ENCODE peak calls at places on chromosomes 7 and 10, in five cellular contexts. One of them, this sample, is unnamed. For H3K9me3, the result is how much of the 10 kb centered on the place peaks cover.

GRCh38 chr10:109931153-109931552 is 7.8 kb upstream of the XPNPEP1 start:
- DNase-seq in A549: no peak
- DNase-seq in CD4-positive, CD25-positive, alpha-beta regulatory T cell: no peak
- DNase-seq in testis: no peak
- DNase-seq in breast epithelium: no peak
- DNase-seq in this sample: no peak

GRCh38 chr10:112269266-112269665 is 13.9 kb upstream of the TECTB start:
- DNase-seq in CD4-positive, CD25-positive, alpha-beta regulatory T cell: no peak
- DNase-seq in breast epithelium: no peak
- DNase-seq in testis: no peak
- DNase-seq in A549: no peak
- DNase-seq in this sample: no peak

GRCh38 chr7:51304729-51305128 is 11.9 kb downstream of the COBL start:
- DNase-seq in breast epithelium: no peak
- DNase-seq in CD4-positive, CD25-positive, alpha-beta regulatory T cell: no peak
- DNase-seq in A549: no peak
- DNase-seq in testis: no peak
- DNase-seq in this sample: no peak

GRCh38 chr7:129779602-129780256 is 168.2 kb downstream of the NRF1 start:
- DNase-seq in A549: no peak
- DNase-seq in breast epithelium: peak
- DNase-seq in testis: no peak
- DNase-seq in CD4-positive, CD25-positive, alpha-beta regulatory T cell: no peak
- DNase-seq in this sample: no peak

GRCh38 chr10:131475803-131476202 is 164.3 kb upstream of the TCERG1L start:
- DNase-seq in testis: no peak
- DNase-seq in CD4-positive, CD25-positive, alpha-beta regulatory T cell: no peak
- DNase-seq in A549: no peak
- DNase-seq in breast epithelium: no peak
- DNase-seq in this sample: no peak

GRCh38 chr10:86966008-86966654 is 2.2 kb upstream of the ADIRF start:
- DNase-seq in testis: no peak
- DNase-seq in A549: no peak
- DNase-seq in CD4-positive, CD25-positive, alpha-beta regulatory T cell: no peak
- DNase-seq in breast epithelium: no peak
- DNase-seq in this sample: no peak

GRCh38 chr10:1625079-1625478 is 112.2 kb downstream of the ADARB2 start:
- DNase-seq in testis: no peak
- DNase-seq in A549: no peak
- DNase-seq in breast epithelium: no peak
- DNase-seq in CD4-positive, CD25-positive, alpha-beta regulatory T cell: no peak
- DNase-seq in this sample: no peak

GRCh38 chr7:127769696-127770400 is 117.9 kb downstream of the SND1 start:
- DNase-seq in testis: no peak
- DNase-seq in breast epithelium: no peak
- DNase-seq in A549: no peak
- DNase-seq in CD4-positive, CD25-positive, alpha-beta regulatory T cell: no peak
- DNase-seq in this sample: no peak

GRCh38 chr7:33854951-33855350 is 50.4 kb upstream of the BMPER start:
- DNase-seq in testis: no peak
- DNase-seq in A549: no peak
- DNase-seq in CD4-positive, CD25-positive, alpha-beta regulatory T cell: no peak
- DNase-seq in breast epithelium: no peak
- DNase-seq in this sample: no peak

GRCh38 chr7:3087243-3087642 is 43.6 kb upstream of the CARD11 start:
- DNase-seq in A549: no peak
- DNase-seq in CD4-positive, CD25-positive, alpha-beta regulatory T cell: no peak
- DNase-seq in breast epithelium: no peak
- DNase-seq in testis: no peak
- DNase-seq in this sample: no peak

GRCh38 chr7:137097111-137097510 is 228.7 kb downstream of the CHRM2 start:
- DNase-seq in testis: no peak
- DNase-seq in CD4-positive, CD25-positive, alpha-beta regulatory T cell: no peak
- DNase-seq in breast epithelium: no peak
- DNase-seq in A549: no peak
- DNase-seq in this sample: no peak

GRCh38 chr10:24307696-24308476 is 98.9 kb downstream of the KIAA1217 start:
- DNase-seq in breast epithelium: no peak
- DNase-seq in A549: no peak
- DNase-seq in testis: no peak
- DNase-seq in CD4-positive, CD25-positive, alpha-beta regulatory T cell: no peak
- DNase-seq in this sample: no peak

GRCh38 chr10:112409755-112410154 is 35.8 kb downstream of the ACSL5 start:
- DNase-seq in breast epithelium: no peak
- DNase-seq in CD4-positive, CD25-positive, alpha-beta regulatory T cell: no peak
- DNase-seq in testis: no peak
- DNase-seq in A549: no peak
- DNase-seq in this sample: no peak

GRCh38 chr10:124657806-124658205 is 86.4 kb downstream of the FAM53B start:
- DNase-seq in A549: no peak
- DNase-seq in breast epithelium: no peak
- DNase-seq in testis: peak
- DNase-seq in CD4-positive, CD25-positive, alpha-beta regulatory T cell: no peak
- DNase-seq in this sample: peak

GRCh38 chr7:7653568-7654187 is 13.1 kb downstream of the UMAD1 start:
- DNase-seq in breast epithelium: no peak
- DNase-seq in CD4-positive, CD25-positive, alpha-beta regulatory T cell: no peak
- DNase-seq in testis: no peak
- DNase-seq in A549: peak
- DNase-seq in this sample: no peak

GRCh38 chr10:78211476-78212110 is 177.9 kb downstream of the RPS24 start:
- DNase-seq in A549: peak
- DNase-seq in testis: peak
- DNase-seq in CD4-positive, CD25-positive, alpha-beta regulatory T cell: no peak
- DNase-seq in breast epithelium: no peak
- DNase-seq in this sample: no peak

GRCh38 chr10:5252177-5253037 is 55.8 kb downstream of the AKR1C4 start:
- DNase-seq in breast epithelium: no peak
- DNase-seq in testis: no peak
- DNase-seq in CD4-positive, CD25-positive, alpha-beta regulatory T cell: no peak
- DNase-seq in A549: peak
- DNase-seq in this sample: no peak

GRCh38 chr7:108146070-108146842 is 16.1 kb upstream of the LAMB4 start:
- DNase-seq in breast epithelium: no peak
- DNase-seq in testis: peak
- DNase-seq in A549: peak
- DNase-seq in CD4-positive, CD25-positive, alpha-beta regulatory T cell: peak
- DNase-seq in this sample: peak

GRCh38 chr10:36446873-36447272 is 678.5 kb upstream of the ANKRD30A start:
- DNase-seq in breast epithelium: no peak
- DNase-seq in A549: no peak
- DNase-seq in testis: no peak
- DNase-seq in CD4-positive, CD25-positive, alpha-beta regulatory T cell: no peak
- DNase-seq in this sample: no peak

GRCh38 chr7:107318523-107319160 is 149.8 kb downstream of the HBP1 start:
- DNase-seq in A549: peak
- DNase-seq in breast epithelium: no peak
- DNase-seq in CD4-positive, CD25-positive, alpha-beta regulatory T cell: no peak
- DNase-seq in testis: no peak
- DNase-seq in this sample: no peak

GRCh38 chr10:83104616-83105015 is 1034.7 kb upstream of the GHITM start:
- DNase-seq in breast epithelium: no peak
- DNase-seq in CD4-positive, CD25-positive, alpha-beta regulatory T cell: no peak
- DNase-seq in testis: no peak
- DNase-seq in A549: no peak
- DNase-seq in this sample: no peak

DNA sequence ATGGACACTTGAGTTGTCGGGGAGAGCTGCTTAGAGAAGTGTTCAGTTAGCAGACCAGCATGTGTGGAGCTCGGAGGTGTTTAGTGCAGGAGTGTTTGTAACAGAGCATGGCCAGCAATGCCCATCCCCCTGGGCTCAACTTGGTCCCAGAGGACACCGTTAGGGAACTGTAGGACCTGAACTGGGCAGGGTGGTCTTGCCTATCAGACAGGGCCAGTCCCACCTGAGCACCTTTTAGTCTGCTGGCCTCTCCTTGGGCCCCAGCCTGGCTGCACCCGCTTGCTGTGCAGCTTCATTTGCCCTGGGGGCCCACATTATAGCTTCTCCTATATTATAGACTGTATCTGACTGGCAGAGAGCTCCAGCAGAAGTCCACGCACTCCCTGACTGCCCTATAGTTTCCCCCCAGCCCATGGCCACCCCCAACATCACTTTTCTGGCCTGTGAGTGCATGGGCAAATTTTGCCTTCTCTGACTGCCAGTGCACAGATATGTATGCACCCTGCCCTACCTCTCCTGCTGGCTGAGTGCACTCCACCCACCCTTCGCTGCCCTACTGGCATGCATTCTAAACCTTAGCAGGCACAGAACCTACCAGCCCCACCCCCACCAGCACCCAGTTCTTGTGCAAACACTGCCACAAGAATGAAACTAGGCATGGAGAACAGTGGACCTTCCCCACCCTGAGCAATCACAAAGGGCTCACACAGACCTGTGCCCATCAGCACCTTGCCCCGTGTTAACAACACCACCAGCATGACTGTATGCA is 1030.6 kb upstream of the GHITM start:
- DNase-seq in A549: no peak
- DNase-seq in testis: no peak
- DNase-seq in CD4-positive, CD25-positive, alpha-beta regulatory T cell: no peak
- DNase-seq in breast epithelium: no peak
- DNase-seq in this sample: no peak
- H3K9me3 ChIP-seq in A549: under half
- H3K9me3 ChIP-seq in testis: under half
- H3K9me3 ChIP-seq in CD4-positive, CD25-positive, alpha-beta regulatory T cell: under half
- H3K9me3 ChIP-seq in breast epithelium: under half
- H3K9me3 ChIP-seq in this sample: under half

DNA sequence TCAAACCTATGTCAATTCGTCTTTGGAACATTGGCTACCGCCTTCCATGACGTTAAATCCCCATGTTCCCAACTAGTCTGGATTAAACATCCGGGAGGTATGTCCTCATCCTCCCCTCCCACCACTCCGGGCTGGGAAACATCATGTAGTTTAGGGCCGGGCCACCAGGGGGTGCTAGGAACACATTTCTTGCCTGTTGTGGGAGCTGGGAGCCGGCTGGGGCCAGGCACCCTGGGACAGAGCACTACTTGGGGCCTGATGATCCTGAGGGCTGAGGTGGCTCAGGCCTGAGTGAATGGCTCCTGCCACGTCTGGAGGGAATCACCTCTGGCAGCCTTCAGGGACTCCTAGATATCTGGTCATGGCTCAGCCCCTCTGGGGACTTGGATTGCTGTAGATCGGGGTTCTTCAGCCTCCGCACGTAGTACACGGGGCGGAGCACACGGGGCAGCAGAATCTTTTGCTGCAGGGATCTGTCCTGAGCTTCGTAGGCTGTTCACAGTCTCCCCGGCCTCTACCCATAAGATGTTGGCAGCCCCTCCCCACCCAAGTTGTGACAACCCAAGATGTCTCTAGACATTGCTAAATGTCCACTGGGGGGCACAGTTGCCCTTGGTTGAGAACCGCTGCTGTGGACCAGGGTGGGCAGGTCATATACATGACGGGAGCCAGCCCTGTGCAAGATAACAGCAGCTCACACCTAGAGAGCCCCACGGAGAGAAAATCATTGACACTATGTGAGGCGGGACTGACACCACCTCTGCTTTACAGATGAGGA is 141.2 kb upstream of the ZNF716 start:
- DNase-seq in breast epithelium: no peak
- DNase-seq in testis: peak
- DNase-seq in A549: no peak
- DNase-seq in CD4-positive, CD25-positive, alpha-beta regulatory T cell: no peak
- DNase-seq in this sample: no peak
- H3K9me3 ChIP-seq in breast epithelium: under half
- H3K9me3 ChIP-seq in testis: under half
- H3K9me3 ChIP-seq in A549: under half
- H3K9me3 ChIP-seq in CD4-positive, CD25-positive, alpha-beta regulatory T cell: under half
- H3K9me3 ChIP-seq in this sample: under half

GRCh38 chr7:158067931-158068482 is 519.6 kb downstream of the PTPRN2 start:
- DNase-seq in testis: no peak
- DNase-seq in breast epithelium: no peak
- DNase-seq in A549: no peak
- DNase-seq in CD4-positive, CD25-positive, alpha-beta regulatory T cell: no peak
- DNase-seq in this sample: no peak

GRCh38 chr7:158064631-158065030 is 523.0 kb downstream of the PTPRN2 start:
- DNase-seq in testis: no peak
- DNase-seq in breast epithelium: no peak
- DNase-seq in CD4-positive, CD25-positive, alpha-beta regulatory T cell: no peak
- DNase-seq in A549: no peak
- DNase-seq in this sample: no peak

GRCh38 chr7:158067219-158067930 is 520.2 kb downstream of the PTPRN2 start:
- DNase-seq in A549: no peak
- DNase-seq in breast epithelium: no peak
- DNase-seq in testis: no peak
- DNase-seq in CD4-positive, CD25-positive, alpha-beta regulatory T cell: no peak
- DNase-seq in this sample: no peak

GRCh38 chr7:158065340-158065739 is 522.3 kb downstream of the PTPRN2 start:
- DNase-seq in CD4-positive, CD25-positive, alpha-beta regulatory T cell: no peak
- DNase-seq in A549: no peak
- DNase-seq in testis: no peak
- DNase-seq in breast epithelium: no peak
- DNase-seq in this sample: no peak

DNA sequence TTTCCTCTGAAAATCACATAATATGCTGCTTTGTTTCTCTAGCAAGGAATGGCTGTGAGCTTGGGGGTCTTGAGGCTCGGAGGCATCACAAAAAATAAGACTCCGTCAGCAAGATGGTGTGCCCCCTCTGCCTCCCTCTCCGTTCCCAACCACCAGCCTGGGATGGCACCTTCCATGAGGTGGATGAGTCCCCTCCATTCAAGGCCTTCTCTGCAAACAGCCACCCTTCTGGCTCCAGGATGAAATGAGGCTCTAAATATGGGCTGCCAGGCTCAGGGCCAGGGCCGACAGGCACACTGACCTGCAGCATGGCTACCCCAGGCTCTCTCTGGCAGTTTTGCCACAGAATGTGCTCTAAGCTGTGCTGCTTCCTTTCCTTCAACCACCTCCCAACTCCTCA is 521.5 kb downstream of the PTPRN2 start:
- DNase-seq in testis: no peak
- DNase-seq in A549: no peak
- DNase-seq in breast epithelium: no peak
- DNase-seq in CD4-positive, CD25-positive, alpha-beta regulatory T cell: no peak
- DNase-seq in this sample: no peak
- H3K9me3 ChIP-seq in testis: under half
- H3K9me3 ChIP-seq in A549: under half
- H3K9me3 ChIP-seq in breast epithelium: under half
- H3K9me3 ChIP-seq in CD4-positive, CD25-positive, alpha-beta regulatory T cell: under half
- H3K9me3 ChIP-seq in this sample: under half

GRCh38 chr7:123865517-123866117 is 20.6 kb downstream of the HYAL4 start:
- DNase-seq in CD4-positive, CD25-positive, alpha-beta regulatory T cell: peak
- DNase-seq in A549: peak
- DNase-seq in testis: peak
- DNase-seq in breast epithelium: no peak
- DNase-seq in this sample: peak

GRCh38 chr7:123864966-123865365 is 20.0 kb downstream of the HYAL4 start:
- DNase-seq in testis: peak
- DNase-seq in A549: no peak
- DNase-seq in breast epithelium: no peak
- DNase-seq in CD4-positive, CD25-positive, alpha-beta regulatory T cell: no peak
- DNase-seq in this sample: no peak

GRCh38 chr7:123863461-123863860 is 18.5 kb downstream of the HYAL4 start:
- DNase-seq in A549: no peak
- DNase-seq in CD4-positive, CD25-positive, alpha-beta regulatory T cell: no peak
- DNase-seq in testis: no peak
- DNase-seq in breast epithelium: no peak
- DNase-seq in this sample: no peak

GRCh38 chr7:123864012-123864411 is 19.0 kb downstream of the HYAL4 start:
- DNase-seq in CD4-positive, CD25-positive, alpha-beta regulatory T cell: no peak
- DNase-seq in testis: no peak
- DNase-seq in breast epithelium: no peak
- DNase-seq in A549: no peak
- DNase-seq in this sample: no peak

GRCh38 chr7:123864438-123864837 is 19.5 kb downstream of the HYAL4 start:
- DNase-seq in CD4-positive, CD25-positive, alpha-beta regulatory T cell: no peak
- DNase-seq in testis: no peak
- DNase-seq in breast epithelium: no peak
- DNase-seq in A549: no peak
- DNase-seq in this sample: no peak
- H3K9me3 ChIP-seq in CD4-positive, CD25-positive, alpha-beta regulatory T cell: under half
- H3K9me3 ChIP-seq in testis: under half
- H3K9me3 ChIP-seq in breast epithelium: under half
- H3K9me3 ChIP-seq in A549: under half
- H3K9me3 ChIP-seq in this sample: under half

This sample was measured in T-helper 17 cell.